ENCODE peak calls at places on chromosomes 11 and 22, in four cellular contexts. One of them, this sample, is unnamed.

GRCh38 chr22:43162412-43163150 is 11.2 kb downstream of the TSPO start:
- DNase-seq in GM03348: no peak
- DNase-seq in left colon: no peak
- DNase-seq in NCI-H2171 treated with DMSO at 0.1 percent for 48 hours: no peak
- DNase-seq in this sample: no peak

GRCh38 chr11:67691149-67691548 is 16.7 kb upstream of the ALDH3B2 start:
- DNase-seq in left colon: no peak
- DNase-seq in NCI-H2171 treated with DMSO at 0.1 percent for 48 hours: no peak
- DNase-seq in GM03348: no peak
- DNase-seq in this sample: no peak

GRCh38 chr11:88284306-88285057 is 53.1 kb downstream of the CTSC start:
- DNase-seq in left colon: no peak
- DNase-seq in GM03348: no peak
- DNase-seq in NCI-H2171 treated with DMSO at 0.1 percent for 48 hours: peak; percentile 14
- DNase-seq in this sample: no peak

GRCh38 chr11:93287434-93287833 is 43.1 kb upstream of the DEUP1 start:
- DNase-seq in GM03348: no peak
- DNase-seq in NCI-H2171 treated with DMSO at 0.1 percent for 48 hours: no peak
- DNase-seq in left colon: no peak
- DNase-seq in this sample: no peak

GRCh38 chr11:126601550-126602215 is 246.2 kb downstream of the ST3GAL4 start:
- DNase-seq in GM03348: no peak
- DNase-seq in NCI-H2171 treated with DMSO at 0.1 percent for 48 hours: no peak
- DNase-seq in left colon: no peak
- DNase-seq in this sample: no peak

GRCh38 chr11:2930705-2931415 is 1.6 kb upstream of the PHLDA2 start:
- DNase-seq in NCI-H2171 treated with DMSO at 0.1 percent for 48 hours: no peak
- DNase-seq in GM03348: peak; percentile 69
- DNase-seq in left colon: peak; percentile 90
- DNase-seq in this sample: peak; percentile 86

GRCh38 chr11:74380746-74381439 is 17.3 kb downstream of the PGM2L1 start:
- DNase-seq in left colon: peak; percentile 81
- DNase-seq in GM03348: no peak
- DNase-seq in NCI-H2171 treated with DMSO at 0.1 percent for 48 hours: peak; percentile 13
- DNase-seq in this sample: peak; percentile 31

GRCh38 chr22:20503816-20504215 is 3.6 kb upstream of the MED15 start:
- DNase-seq in left colon: peak; percentile 83
- DNase-seq in NCI-H2171 treated with DMSO at 0.1 percent for 48 hours: no peak
- DNase-seq in GM03348: no peak
- DNase-seq in this sample: no peak

GRCh38 chr11:110479445-110480101 is 49.8 kb downstream of the FDX1 start:
- DNase-seq in GM03348: peak; percentile 56
- DNase-seq in NCI-H2171 treated with DMSO at 0.1 percent for 48 hours: peak; percentile 41
- DNase-seq in left colon: no peak
- DNase-seq in this sample: no peak

GRCh38 chr11:94851864-94852581 is 83.9 kb downstream of the AMOTL1 start:
- DNase-seq in NCI-H2171 treated with DMSO at 0.1 percent for 48 hours: peak; percentile 93
- DNase-seq in left colon: no peak
- DNase-seq in GM03348: no peak
- DNase-seq in this sample: peak; percentile 48

GRCh38 chr11:9797300-9797699 is 133.4 kb downstream of the SWAP70 start:
- DNase-seq in GM03348: no peak
- DNase-seq in left colon: no peak
- DNase-seq in NCI-H2171 treated with DMSO at 0.1 percent for 48 hours: no peak
- DNase-seq in this sample: no peak

GRCh38 chr22:23065069-23065451 is 5.3 kb upstream of the GNAZ start:
- DNase-seq in left colon: no peak
- DNase-seq in NCI-H2171 treated with DMSO at 0.1 percent for 48 hours: no peak
- DNase-seq in GM03348: no peak
- DNase-seq in this sample: no peak

This sample was measured in prostate gland.